ENCODE peak calls at places on chromosomes 4 and X, in nine cellular contexts. D is gastrocnemius medialis, M is left lung, U is left ventricle myocardium inferior, F is fibroblast of lung, R is pancreas, J is A549, Y is OCI-LY7, I is tibial artery. G is an unnamed sample. For H3K4me1, the result is how much of the 10 kb centered on the place peaks cover.

GRCh38 chr4:8129136-8129535 is 29.5 kb downstream of the ABLIM2 start:
- DNase-seq in D (no peak), M (no peak), U (no peak), F (no peak), R (peak), J (no peak), Y (no peak), I (no peak), G (no peak)

GRCh38 chrX:68807818-68808217 is 21.0 kb upstream of the EFNB1 start:
- DNase-seq in D (no peak), M (no peak), U (no peak), F (no peak), R (no peak), J (peak), Y (no peak), I (no peak), G (no peak)

GRCh38 chrX:136954930-136955329 is 74.4 kb upstream of the RBMX start:
- DNase-seq in D (no peak), M (no peak), U (no peak), F (peak), R (no peak), J (no peak), Y (peak), I (no peak), G (no peak)

GRCh38 chr4:66647915-66648314 is 897.4 kb downstream of the CENPC start:
- DNase-seq in D (no peak), M (no peak), U (no peak), F (no peak), R (no peak), J (no peak), Y (no peak), I (no peak), G (no peak)

GRCh38 chr4:129603241-129603931 is 507.4 kb downstream of the C4orf33 start:
- DNase-seq in D (no peak), M (no peak), U (no peak), F (no peak), R (no peak), J (no peak), Y (no peak), I (no peak), G (no peak)

GRCh38 chrX:129695535-129695934 is 40.8 kb upstream of the APLN start:
- DNase-seq in D (no peak), M (no peak), U (no peak), F (no peak), R (no peak), J (no peak), Y (no peak), I (no peak), G (no peak)

GRCh38 chr4:14827111-14827510 is 175.2 kb upstream of the CPEB2 start:
- DNase-seq in D (no peak), M (no peak), U (no peak), F (peak), R (no peak), J (no peak), Y (no peak), I (peak), G (no peak)

GRCh38 chrX:48636776-48637175 is 39.5 kb downstream of the WDR13 start:
- DNase-seq in D (no peak), M (no peak), U (no peak), F (no peak), R (no peak), J (no peak), Y (no peak), I (no peak), G (no peak)

GRCh38 chr4:145679991-145680455 is at the start of gene C4orf51:
- DNase-seq in D (peak), M (no peak), U (no peak), F (peak), R (no peak), J (no peak), Y (no peak), I (no peak), G (no peak)

GRCh38 chrX:142204522-142205433 is at the start of gene MAGEC2:
- DNase-seq in D (no peak), M (no peak), U (no peak), F (no peak), R (no peak), J (no peak), Y (no peak), I (no peak), G (no peak)

GRCh38 chr4:106681381-106681921 is 312.9 kb upstream of the GIMD1 start:
- DNase-seq in D (no peak), M (no peak), U (no peak), F (no peak), R (peak), J (no peak), Y (no peak), I (no peak), G (no peak)

GRCh38 chr4:147815741-147816140 is 83.9 kb downstream of the ARHGAP10 start:
- DNase-seq in D (no peak), M (no peak), U (no peak), F (no peak), R (no peak), J (no peak), Y (no peak), I (no peak), G (no peak)
- H3K4me1 ChIP-seq in D (half or more), M (under half), U (half or more), F (under half), R (under half), J (under half), Y (under half), I (under half), G (under half)

GRCh38 chr4:94400191-94400590 is 51.6 kb upstream of the PDLIM5 start:
- DNase-seq in D (no peak), M (no peak), U (no peak), F (no peak), R (no peak), J (no peak), Y (no peak), I (no peak), G (no peak)

GRCh38 chr4:94407846-94408245 is 43.9 kb upstream of the PDLIM5 start:
- DNase-seq in D (no peak), M (no peak), U (no peak), F (peak), R (no peak), J (no peak), Y (no peak), I (no peak), G (no peak)

GRCh38 chr4:94399721-94400120 is 52.0 kb upstream of the PDLIM5 start:
- DNase-seq in D (no peak), M (no peak), U (no peak), F (no peak), R (no peak), J (no peak), Y (no peak), I (no peak), G (no peak)

GRCh38 chr4:94406668-94407437 is 44.9 kb upstream of the PDLIM5 start:
- DNase-seq in D (peak), M (peak), U (peak), F (peak), R (peak), J (no peak), Y (peak), I (peak), G (peak)

GRCh38 chr4:94403735-94404134 is 48.0 kb upstream of the PDLIM5 start:
- DNase-seq in D (no peak), M (no peak), U (peak), F (no peak), R (no peak), J (no peak), Y (no peak), I (no peak), G (no peak)
- H3K4me3 ChIP-seq in D (no peak), M (no peak), U (no peak), F (no peak), R (no peak), J (no peak), Y (no peak), I (no peak), G (no peak)

GRCh38 chr4:81503586-81503985 is 31.9 kb upstream of the RASGEF1B start:
- DNase-seq in D (no peak), M (no peak), U (no peak), F (no peak), R (no peak), J (no peak), Y (no peak), I (no peak), G (no peak)

GRCh38 chr4:81506731-81507130 is 35.0 kb upstream of the RASGEF1B start:
- DNase-seq in D (no peak), M (no peak), U (no peak), F (no peak), R (no peak), J (no peak), Y (no peak), I (no peak), G (no peak)

GRCh38 chr4:81499840-81500239 is 28.1 kb upstream of the RASGEF1B start:
- DNase-seq in D (no peak), M (no peak), U (no peak), F (no peak), R (no peak), J (no peak), Y (no peak), I (no peak), G (no peak)

GRCh38 chr4:81504685-81505598 is 33.2 kb upstream of the RASGEF1B start:
- DNase-seq in D (peak), M (peak), U (peak), F (peak), R (no peak), J (no peak), Y (peak), I (peak), G (peak)

DNA sequence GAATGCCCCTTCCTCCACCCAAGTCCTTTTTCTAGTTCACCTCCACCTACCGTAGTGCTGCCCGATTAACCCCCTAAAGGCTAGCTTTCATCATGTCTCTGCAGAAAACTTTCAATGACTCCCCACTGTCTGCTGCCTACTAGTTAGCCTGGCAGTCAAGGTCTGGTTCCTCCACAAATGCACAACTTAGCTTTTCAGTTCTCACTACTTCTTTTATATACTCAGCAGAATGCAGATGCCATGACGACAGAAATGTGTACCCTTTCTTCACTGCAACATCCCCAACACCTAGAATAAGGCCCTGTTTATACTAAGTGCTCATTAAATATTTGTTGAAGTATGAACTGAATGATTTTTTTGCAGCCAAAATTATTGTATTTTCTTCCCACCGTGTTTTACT is 30.9 kb upstream of the RASGEF1B start:
- DNase-seq in D (no peak), M (no peak), U (no peak), F (no peak), R (no peak), J (no peak), Y (no peak), I (no peak), G (no peak)
- H3K4me1 ChIP-seq in D (under half), M (under half), U (under half), F (under half), R (under half), J (under half), Y (under half), I (under half), G (under half)

GRCh38 chr4:85831647-85832046 is 356.7 kb downstream of the ARHGAP24 start:
- DNase-seq in D (no peak), M (no peak), U (no peak), F (no peak), R (no peak), J (no peak), Y (no peak), I (no peak), G (no peak)

GRCh38 chr4:85829276-85830051 is 354.5 kb downstream of the ARHGAP24 start:
- DNase-seq in D (no peak), M (no peak), U (no peak), F (peak), R (no peak), J (no peak), Y (no peak), I (no peak), G (no peak)

GRCh38 chr4:85825937-85826678 is 351.2 kb downstream of the ARHGAP24 start:
- DNase-seq in D (no peak), M (peak), U (no peak), F (peak), R (peak), J (peak), Y (no peak), I (no peak), G (no peak)

GRCh38 chr4:85824166-85824945 is 349.4 kb downstream of the ARHGAP24 start:
- DNase-seq in D (no peak), M (no peak), U (no peak), F (no peak), R (no peak), J (no peak), Y (no peak), I (no peak), G (no peak)

GRCh38 chr4:85828295-85828910 is 353.5 kb downstream of the ARHGAP24 start:
- DNase-seq in D (no peak), M (no peak), U (no peak), F (no peak), R (no peak), J (no peak), Y (no peak), I (no peak), G (no peak)
- H3K4me3 ChIP-seq in D (peak), M (no peak), U (peak), F (peak), R (peak), J (peak), Y (no peak), I (peak), G (peak)

DNA sequence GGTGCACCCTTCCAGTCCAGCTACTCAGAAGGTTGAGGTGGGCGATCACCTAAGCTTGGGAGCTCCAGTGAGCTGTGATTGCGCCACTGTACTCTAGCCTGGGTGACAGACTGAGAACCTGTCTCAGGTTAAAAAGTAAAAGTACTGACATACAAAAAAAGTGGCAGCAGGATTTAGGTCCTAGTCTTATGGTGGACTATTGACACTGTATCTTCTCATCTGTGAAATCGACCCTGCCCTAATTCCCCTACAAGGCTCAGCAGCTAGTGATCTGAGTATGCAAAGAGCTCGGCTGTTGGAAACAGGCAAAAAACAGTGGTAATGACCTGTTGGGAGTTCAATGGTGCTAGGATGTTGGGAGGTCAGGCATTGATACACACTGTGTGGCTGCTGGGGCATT is 57.0 kb downstream of the LEF1 start:
- DNase-seq in D (no peak), M (no peak), U (no peak), F (no peak), R (no peak), J (no peak), Y (no peak), I (no peak), G (no peak)
- H3K4me1 ChIP-seq in D (under half), M (under half), U (under half), F (under half), R (under half), J (under half), Y (half or more), I (under half), G (under half)

GRCh38 chr4:141019772-141020171 is 113.5 kb downstream of the RNF150 start:
- DNase-seq in D (no peak), M (no peak), U (no peak), F (no peak), R (no peak), J (no peak), Y (no peak), I (no peak), G (no peak)
- H3K4me3 ChIP-seq in D (no peak), M (no peak), U (no peak), F (no peak), R (no peak), J (no peak), Y (no peak), I (no peak), G (no peak)

GRCh38 chr4:29142708-29143107 is 1577.5 kb upstream of the PCDH7 start:
- DNase-seq in D (no peak), M (no peak), U (no peak), F (no peak), R (no peak), J (no peak), Y (no peak), I (no peak), G (no peak)
- H3K4me1 ChIP-seq in D (under half), M (under half), U (under half), F (under half), R (under half), J (under half), Y (under half), I (under half), G (under half)

GRCh38 chrX:50818986-50819385 is 5.0 kb upstream of the SHROOM4 start:
- DNase-seq in D (no peak), M (no peak), U (no peak), F (no peak), R (no peak), J (no peak), Y (no peak), I (no peak), G (no peak)

GRCh38 chrX:50814701-50815476 is 895 bp upstream of the SHROOM4 start:
- DNase-seq in D (no peak), M (no peak), U (no peak), F (no peak), R (no peak), J (no peak), Y (no peak), I (no peak), G (no peak)

GRCh38 chrX:50813843-50814661 is at the start of gene SHROOM4:
- DNase-seq in D (no peak), M (peak), U (peak), F (peak), R (peak), J (no peak), Y (no peak), I (peak), G (peak)

DNA sequence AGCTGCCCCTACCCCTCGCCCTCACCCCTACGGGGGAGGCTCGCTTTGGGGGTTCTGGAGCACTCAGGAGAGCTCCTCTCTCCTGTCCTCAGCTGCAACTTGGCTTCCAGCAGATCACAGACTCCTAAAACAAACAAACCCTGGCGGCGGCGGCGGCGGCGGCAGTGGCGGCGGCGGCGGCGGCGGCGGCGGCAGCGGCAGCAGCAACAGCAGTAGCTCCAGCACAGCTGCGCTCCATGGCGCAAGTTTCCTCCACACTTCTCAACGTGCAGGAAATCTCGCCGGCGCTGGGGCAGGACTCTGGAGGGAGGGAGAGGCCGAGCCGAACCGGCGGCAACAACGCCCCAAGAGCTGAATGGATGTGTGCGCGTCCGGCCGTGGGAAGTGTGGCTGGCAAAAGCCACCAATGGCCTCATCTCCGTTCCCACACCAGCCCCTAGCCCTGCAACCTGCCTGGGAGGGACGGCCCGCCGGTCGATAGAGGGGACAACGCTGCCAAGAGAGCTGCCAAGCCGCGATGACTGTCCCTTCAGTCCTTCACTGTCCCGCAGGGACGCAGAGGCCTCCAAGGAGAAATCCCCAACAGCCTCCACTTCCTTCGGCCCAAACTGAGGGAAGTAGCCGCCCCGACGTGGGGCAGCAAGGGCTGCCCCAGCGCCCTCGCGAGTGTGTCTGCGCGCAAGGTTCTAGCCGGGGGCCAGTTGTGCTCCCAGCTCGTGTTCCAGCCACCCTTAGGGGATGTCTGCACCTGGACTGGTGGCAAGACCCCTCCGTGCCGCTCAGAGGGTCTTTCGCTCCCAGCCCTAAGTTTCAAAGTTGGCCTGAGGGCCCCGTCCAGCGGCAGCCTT is 775 bp downstream of the SHROOM4 start:
- DNase-seq in D (no peak), M (peak), U (peak), F (peak), R (peak), J (peak), Y (no peak), I (peak), G (no peak)
- H3K4me3 ChIP-seq in D (peak), M (peak), U (peak), F (peak), R (peak), J (peak), Y (no peak), I (peak), G (peak)

GRCh38 chr4:102687982-102688433 is 72.8 kb downstream of the MANBA start:
- DNase-seq in D (no peak), M (no peak), U (no peak), F (no peak), R (no peak), J (no peak), Y (no peak), I (no peak), G (no peak)
- H3K4me1 ChIP-seq in D (under half), M (under half), U (under half), F (under half), R (under half), J (under half), Y (under half), I (under half), G (under half)

G was measured in tibial nerve.